ENCODE peak calls at places on chromosomes 6 and 20, in four cellular contexts. X is LoVo; J is stimulated activated CD4-positive, alpha-beta T cell treated with anti-CD3 and anti-CD28 coated beads, TNF-alpha, amount 100 ng/mL, for 1 hour; Q is mucosa of gallbladder. E is an unnamed sample.

GRCh38 chr6:88908598-88909548 is 54.5 kb downstream of the RNGTT start:
- DNase-seq in X (no peak), J (no peak), Q (peak), E (no peak)

GRCh38 chr6:31308050-31308844 is 36.4 kb upstream of the HLA-C start:
- DNase-seq in X (peak), J (peak), Q (peak), E (no peak)

GRCh38 chr6:143673638-143674037 is 4.1 kb upstream of the PHACTR2 start:
- DNase-seq in X (peak), J (no peak), Q (peak), E (peak)

GRCh38 chr6:13461805-13462204 is 25.6 kb downstream of the GFOD1 start:
- DNase-seq in X (no peak), J (no peak), Q (no peak), E (peak)

GRCh38 chr6:121305957-121306607 is 28.2 kb downstream of the TBC1D32 start:
- DNase-seq in X (peak), J (no peak), Q (no peak), E (peak)

GRCh38 chr6:14401181-14401745 is 283.7 kb downstream of the CD83 start:
- DNase-seq in X (no peak), J (no peak), Q (no peak), E (no peak)

GRCh38 chr6:136343700-136344099 is 54.1 kb upstream of the BCLAF1 start:
- DNase-seq in X (no peak), J (no peak), Q (no peak), E (no peak)

GRCh38 chr6:139567095-139567494 is 192.6 kb upstream of the CITED2 start:
- DNase-seq in X (no peak), J (no peak), Q (no peak), E (peak)

GRCh38 chr20:45288376-45288775 is 18.3 kb upstream of the RBPJL start:
- DNase-seq in X (no peak), J (no peak), Q (no peak), E (no peak)

GRCh38 chr6:56528412-56528841 is 114.3 kb downstream of the DST start:
- DNase-seq in X (no peak), J (no peak), Q (no peak), E (peak)

GRCh38 chr20:20210327-20210726 is 157.6 kb upstream of the INSM1 start:
- DNase-seq in X (no peak), J (no peak), Q (no peak), E (peak)

GRCh38 chr6:31727034-31727716 is 1.9 kb downstream of the DDAH2 start:
- DNase-seq in X (no peak), J (no peak), Q (no peak), E (no peak)

GRCh38 chr6:74510878-74511277 is 695.0 kb downstream of the COL12A1 start:
- DNase-seq in X (no peak), J (no peak), Q (no peak), E (peak)

GRCh38 chr20:63279931-63280330 is 7.3 kb downstream of the ARFGAP1 start:
- DNase-seq in X (no peak), J (no peak), Q (no peak), E (no peak)

GRCh38 chr20:62453186-62453808 is 22.5 kb downstream of the GATA5 start:
- DNase-seq in X (no peak), J (no peak), Q (no peak), E (no peak)

GRCh38 chr6:108895591-108895990 is 47.4 kb downstream of the ARMC2 start:
- DNase-seq in X (no peak), J (no peak), Q (no peak), E (peak)

GRCh38 chr6:104326173-104327001 is 533.3 kb downstream of the HACE1 start:
- DNase-seq in X (no peak), J (no peak), Q (no peak), E (peak)

GRCh38 chr6:169960891-169961611 is 209.6 kb downstream of the ERMARD start:
- DNase-seq in X (no peak), J (no peak), Q (no peak), E (no peak)

GRCh38 chr20:4006640-4007039 is 8.7 kb downstream of the RNF24 start:
- DNase-seq in X (no peak), J (no peak), Q (peak), E (peak)

GRCh38 chr20:9331707-9332435 is 182.5 kb upstream of the LAMP5 start:
- DNase-seq in X (no peak), J (no peak), Q (no peak), E (no peak)

E was measured in M059J.